ENCODE peak calls at places on chromosomes 12 and 14, in ten cellular contexts. G, I, A, X, Y, V, S, T, C and R are unnamed samples. For H3K4me1, the result is how much of the 10 kb centered on the place peaks cover.

GRCh38 chr12:127025545-127025944 is 1241.4 kb upstream of the TMEM132C start:
- DNase-seq in G (no peak), I (no peak), A (no peak), X (no peak), Y (no peak), V (no peak), S (no peak), T (no peak), C (no peak), R (no peak)

GRCh38 chr12:108307006-108307405 is 32.1 kb downstream of the CMKLR1 start:
- DNase-seq in G (no peak), I (no peak), A (no peak), X (no peak), Y (no peak), V (no peak), S (no peak), T (peak), C (peak), R (no peak)

GRCh38 chr14:64766430-64767151 is 62.4 kb downstream of the PLEKHG3 start:
- DNase-seq in G (no peak), I (no peak), A (no peak), X (peak), Y (no peak), V (no peak), S (no peak), T (no peak), C (no peak), R (peak)

GRCh38 chr12:106045251-106045674 is 93.5 kb downstream of the NUAK1 start:
- DNase-seq in G (no peak), I (no peak), A (no peak), X (no peak), Y (no peak), V (no peak), S (no peak), T (no peak), C (no peak), R (no peak)

GRCh38 chr12:55797068-55797467 is 20.5 kb downstream of the SARNP start:
- DNase-seq in G (no peak), I (no peak), A (no peak), X (peak), Y (no peak), V (no peak), S (peak), T (peak), C (peak), R (no peak)

GRCh38 chr12:53051058-53051880 is 1.4 kb downstream of the TNS2 start:
- DNase-seq in G (no peak), I (peak), A (peak), X (no peak), Y (peak), V (peak), S (no peak), T (no peak), C (peak), R (peak)

GRCh38 chr12:22627351-22627750 is 2.4 kb downstream of the ETNK1 start:
- DNase-seq in G (no peak), I (no peak), A (no peak), X (no peak), Y (no peak), V (no peak), S (no peak), T (peak), C (no peak), R (no peak)

GRCh38 chr12:85642810-85643209 is 193.4 kb downstream of the RASSF9 start:
- DNase-seq in G (no peak), I (no peak), A (no peak), X (peak), Y (no peak), V (no peak), S (no peak), T (no peak), C (peak), R (no peak)

GRCh38 chr12:51923506-51924365 is 16.4 kb downstream of the ACVRL1 start:
- DNase-seq in G (peak), I (peak), A (peak), X (peak), Y (peak), V (peak), S (peak), T (peak), C (no peak), R (peak)

GRCh38 chr12:75854681-75855309 is 176.8 kb downstream of the PHLDA1 start:
- DNase-seq in G (no peak), I (no peak), A (no peak), X (no peak), Y (no peak), V (no peak), S (no peak), T (no peak), C (peak), R (no peak)

GRCh38 chr14:64955297-64955696 is 12.8 kb upstream of the GPX2 start:
- DNase-seq in G (no peak), I (peak), A (no peak), X (no peak), Y (no peak), V (no peak), S (no peak), T (no peak), C (no peak), R (no peak)

GRCh38 chr14:105197274-105197673 is 16.2 kb upstream of the NUDT14 start:
- DNase-seq in G (no peak), I (no peak), A (peak), X (no peak), Y (no peak), V (no peak), S (no peak), T (no peak), C (peak), R (no peak)

GRCh38 chr14:62706217-62706616 is 339.0 kb downstream of the KCNH5 start:
- DNase-seq in G (no peak), I (no peak), A (no peak), X (no peak), Y (no peak), V (no peak), S (no peak), T (no peak), C (peak), R (no peak)

DNA sequence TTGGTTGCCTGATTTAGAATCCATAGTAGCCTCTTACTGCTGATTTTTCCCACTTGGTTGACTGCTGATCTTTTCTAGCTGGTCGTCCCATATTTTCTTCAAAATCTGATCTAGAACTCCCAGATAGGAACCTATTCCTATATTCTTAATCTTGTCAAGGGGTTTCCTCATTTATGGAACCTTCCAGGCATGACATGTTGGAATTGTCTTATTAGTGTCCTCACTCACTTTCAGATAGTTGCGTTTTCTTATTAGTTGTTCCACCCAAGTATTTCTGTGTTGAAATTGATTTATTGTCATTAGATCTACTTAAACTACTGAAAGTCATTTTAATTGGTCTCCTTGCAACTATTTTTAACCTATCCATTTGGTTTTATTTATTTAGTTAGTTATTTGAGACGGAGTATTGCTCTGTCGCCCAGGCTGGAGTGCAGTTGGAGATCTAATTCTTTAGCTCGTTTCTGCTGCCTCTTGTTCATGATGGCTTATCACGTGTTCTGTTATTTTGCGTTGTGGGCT is 25.0 kb downstream of the KTN1 start:
- DNase-seq in G (no peak), I (no peak), A (no peak), X (no peak), Y (no peak), V (no peak), S (no peak), T (no peak), C (no peak), R (no peak)
- H3K4me1 ChIP-seq in G (under half), I (under half), A (half or more), X (half or more), Y (half or more), V (under half), S (under half), T (under half), C (under half), R (under half)

GRCh38 chr12:42237052-42237852 is 796 bp downstream of the YAF2 start:
- DNase-seq in G (peak), I (peak), A (peak), X (peak), Y (peak), V (peak), S (peak), T (peak), C (peak), R (peak)

GRCh38 chr12:42236017-42236416 is 2.0 kb downstream of the YAF2 start:
- DNase-seq in G (no peak), I (no peak), A (no peak), X (no peak), Y (no peak), V (no peak), S (no peak), T (no peak), C (no peak), R (no peak)

GRCh38 chr12:42234970-42235369 is 3.1 kb downstream of the YAF2 start:
- DNase-seq in G (no peak), I (no peak), A (no peak), X (no peak), Y (no peak), V (no peak), S (no peak), T (no peak), C (peak), R (no peak)

GRCh38 chr12:42237853-42238239 is 202 bp downstream of the YAF2 start:
- DNase-seq in G (no peak), I (no peak), A (no peak), X (no peak), Y (no peak), V (no peak), S (no peak), T (no peak), C (no peak), R (no peak)

GRCh38 chr12:42235426-42235825 is 2.6 kb downstream of the YAF2 start:
- DNase-seq in G (no peak), I (no peak), A (no peak), X (no peak), Y (no peak), V (peak), S (no peak), T (no peak), C (no peak), R (no peak)
- H3K4me3 ChIP-seq in G (no peak), I (no peak), A (peak), X (no peak), Y (peak), V (no peak), S (no peak), T (peak), C (no peak), R (no peak)

GRCh38 chr14:73745571-73746539 is 31.7 kb upstream of the PNMA1 start:
- DNase-seq in G (no peak), I (no peak), A (no peak), X (no peak), Y (no peak), V (no peak), S (no peak), T (no peak), C (no peak), R (peak)
- H3K4me1 ChIP-seq in G (under half), I (half or more), A (half or more), X (under half), Y (half or more), V (half or more), S (half or more), T (half or more), C (half or more), R (under half)

GRCh38 chr14:69573841-69574265 is 818 bp downstream of the CCDC177 start:
- DNase-seq in G (peak), I (no peak), A (no peak), X (peak), Y (no peak), V (no peak), S (peak), T (no peak), C (no peak), R (no peak)

GRCh38 chr14:69571879-69572633 is 2.6 kb downstream of the CCDC177 start:
- DNase-seq in G (peak), I (no peak), A (no peak), X (peak), Y (peak), V (no peak), S (no peak), T (peak), C (peak), R (no peak)

GRCh38 chr14:69571449-69571878 is 3.2 kb downstream of the CCDC177 start:
- DNase-seq in G (no peak), I (no peak), A (no peak), X (no peak), Y (no peak), V (no peak), S (no peak), T (no peak), C (no peak), R (no peak)

GRCh38 chr14:69573205-69573840 is 1.3 kb downstream of the CCDC177 start:
- DNase-seq in G (peak), I (peak), A (no peak), X (peak), Y (peak), V (no peak), S (no peak), T (no peak), C (no peak), R (no peak)

DNA sequence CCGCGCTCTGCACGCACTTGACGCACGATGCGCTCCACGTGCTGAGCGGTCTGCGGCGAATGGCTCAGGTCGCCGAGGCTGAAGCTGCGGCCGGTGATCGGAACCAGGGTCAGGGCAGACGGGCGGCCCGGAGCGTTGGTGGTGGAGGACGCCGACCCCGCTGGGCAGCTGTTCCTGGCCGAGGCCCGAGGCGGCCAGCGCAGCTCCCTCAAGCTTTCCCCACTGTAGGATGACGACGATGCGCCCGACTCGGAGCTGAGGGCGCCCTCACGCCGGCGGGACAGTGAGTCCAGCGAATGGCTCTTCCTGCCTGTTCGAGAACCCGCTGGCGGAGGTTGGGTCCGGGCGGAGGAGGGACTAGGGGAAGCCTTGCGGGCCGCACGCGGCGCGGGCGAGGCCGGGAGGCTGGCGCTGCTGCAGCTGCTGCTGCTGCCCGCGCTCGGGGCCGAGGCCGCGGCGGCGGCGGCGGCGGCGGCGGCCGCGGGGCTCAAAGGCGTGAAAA is 2.0 kb downstream of the CCDC177 start:
- DNase-seq in G (peak), I (peak), A (no peak), X (peak), Y (no peak), V (no peak), S (no peak), T (no peak), C (no peak), R (no peak)
- H3K4me3 ChIP-seq in G (no peak), I (peak), A (peak), X (peak), Y (peak), V (no peak), S (no peak), T (no peak), C (peak), R (peak)

DNA sequence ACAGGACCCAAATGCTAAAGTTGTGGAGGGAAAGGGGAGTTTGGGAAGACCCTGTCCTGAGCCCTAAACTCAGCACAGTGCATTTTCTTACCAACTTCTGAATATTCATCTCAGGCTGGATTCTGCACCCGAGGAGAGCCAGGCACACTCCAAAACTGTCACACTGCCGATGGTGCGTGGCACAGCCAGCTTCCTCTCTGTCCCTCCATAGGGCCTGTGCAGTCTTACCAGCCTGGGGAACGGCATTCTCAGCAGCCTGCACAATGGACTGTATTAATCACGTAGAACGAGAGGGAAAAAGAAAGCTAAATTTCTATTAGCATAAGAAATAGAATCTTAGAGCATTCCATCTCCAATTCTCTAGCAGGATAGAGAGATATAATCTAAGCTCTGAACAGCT is 71.3 kb upstream of the GPATCH2L start:
- DNase-seq in G (no peak), I (no peak), A (no peak), X (no peak), Y (no peak), V (no peak), S (no peak), T (no peak), C (no peak), R (no peak)
- H3K4me1 ChIP-seq in G (under half), I (under half), A (under half), X (under half), Y (under half), V (under half), S (under half), T (under half), C (under half), R (under half)

GRCh38 chr14:73783107-73783727 is 68.4 kb upstream of the PTGR2 start:
- DNase-seq in G (no peak), I (no peak), A (no peak), X (peak), Y (no peak), V (no peak), S (no peak), T (no peak), C (no peak), R (peak)
- H3K4me3 ChIP-seq in G (no peak), I (no peak), A (peak), X (no peak), Y (no peak), V (no peak), S (no peak), T (no peak), C (no peak), R (no peak)

DNA sequence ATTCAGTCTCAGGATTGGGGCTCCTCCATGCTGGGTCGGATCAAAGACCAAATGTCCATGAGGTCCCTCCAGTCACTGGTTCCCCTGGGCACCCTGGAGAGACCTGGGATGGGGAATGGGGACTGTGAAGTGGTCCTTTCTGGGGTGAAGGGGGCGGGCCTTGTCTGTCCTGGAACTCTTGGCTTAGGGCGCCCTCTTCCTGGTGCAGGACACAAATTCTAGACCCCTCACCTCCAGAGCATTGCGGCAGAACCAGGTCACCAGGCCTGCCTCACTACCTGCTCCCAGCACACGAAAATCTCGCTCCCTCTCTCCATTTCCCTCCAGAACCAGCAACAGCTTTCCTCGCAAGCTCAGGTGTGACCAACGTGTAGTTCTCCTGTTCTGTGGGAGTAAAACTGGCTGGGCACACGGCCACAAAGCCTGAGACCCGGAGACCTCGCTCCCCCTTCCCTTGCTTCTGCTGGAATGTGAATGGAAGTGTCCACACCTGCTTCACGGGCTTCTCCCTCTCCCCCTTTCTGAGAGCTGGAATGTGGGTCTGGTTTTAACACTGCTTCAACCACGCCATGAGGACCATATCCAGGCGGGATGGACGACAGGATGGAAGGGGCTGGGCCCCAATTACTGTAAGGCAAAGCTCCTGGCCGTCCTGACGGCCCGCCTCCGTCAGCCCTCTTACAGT is 112.7 kb downstream of the SCARB1 start:
- DNase-seq in G (peak), I (no peak), A (no peak), X (peak), Y (no peak), V (no peak), S (peak), T (no peak), C (no peak), R (no peak)
- H3K4me1 ChIP-seq in G (under half), I (half or more), A (half or more), X (under half), Y (under half), V (under half), S (under half), T (under half), C (under half), R (under half)

DNA sequence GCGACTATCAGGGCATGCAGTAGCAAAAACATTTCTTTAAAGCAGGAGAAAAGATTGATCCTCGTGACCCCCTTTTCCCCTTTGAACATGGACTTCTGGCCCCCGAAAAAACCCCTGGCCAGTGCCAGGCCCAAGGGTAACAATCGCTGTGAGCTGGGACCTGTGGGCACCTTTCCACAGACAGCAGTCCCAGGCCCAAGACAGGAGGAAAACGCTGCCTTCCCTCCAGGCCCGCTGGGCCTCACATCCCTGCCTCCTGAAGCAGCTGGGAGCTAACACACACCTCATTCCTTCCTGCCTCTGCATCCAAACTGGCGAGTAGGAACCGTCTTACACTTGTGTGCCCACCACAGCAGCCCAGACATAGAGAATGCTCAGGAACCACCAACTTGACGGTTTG is 1.2 kb downstream of the VWF start:
- DNase-seq in G (no peak), I (no peak), A (no peak), X (no peak), Y (no peak), V (no peak), S (no peak), T (no peak), C (no peak), R (no peak)
- H3K4me3 ChIP-seq in G (no peak), I (peak), A (peak), X (no peak), Y (peak), V (no peak), S (no peak), T (no peak), C (no peak), R (no peak)